ENCODE peak calls at places on chromosomes 12 and 14, in four cellular contexts. One of them, this sample, is unnamed.
A peak's percentile ranks its signal among the peaks of the same experiment; 100 is the strongest.

GRCh38 chr12:121238604-121239334 is 28.8 kb downstream of the P2RX4 start:
- DNase-seq in sciatic nerve: no peak
- DNase-seq in activated naive CD8-positive, alpha-beta T cell treated with anti-CD3 and anti-CD28 coated beads for 36 hours: no peak
- DNase-seq in neural crest cell: no peak
- DNase-seq in this sample: peak; percentile 55

GRCh38 chr12:32885831-32886230 is 10.7 kb downstream of the PKP2 start:
- DNase-seq in sciatic nerve: no peak
- DNase-seq in activated naive CD8-positive, alpha-beta T cell treated with anti-CD3 and anti-CD28 coated beads for 36 hours: no peak
- DNase-seq in neural crest cell: no peak
- DNase-seq in this sample: peak; percentile 92

GRCh38 chr14:91405241-91405721 is 12.3 kb downstream of the CCDC88C start:
- DNase-seq in sciatic nerve: no peak
- DNase-seq in activated naive CD8-positive, alpha-beta T cell treated with anti-CD3 and anti-CD28 coated beads for 36 hours: peak; percentile 76
- DNase-seq in neural crest cell: no peak
- DNase-seq in this sample: no peak

GRCh38 chr14:91223028-91223783 is 21.3 kb downstream of the GPR68 start:
- DNase-seq in sciatic nerve: no peak
- DNase-seq in activated naive CD8-positive, alpha-beta T cell treated with anti-CD3 and anti-CD28 coated beads for 36 hours: no peak
- DNase-seq in neural crest cell: no peak
- DNase-seq in this sample: no peak

GRCh38 chr14:33509927-33510535 is 440.8 kb downstream of the EGLN3 start:
- DNase-seq in sciatic nerve: no peak
- DNase-seq in activated naive CD8-positive, alpha-beta T cell treated with anti-CD3 and anti-CD28 coated beads for 36 hours: no peak
- DNase-seq in neural crest cell: no peak
- DNase-seq in this sample: no peak

GRCh38 chr12:15220961-15221885 is at the start of gene RERG:
- DNase-seq in sciatic nerve: peak; percentile 91
- DNase-seq in activated naive CD8-positive, alpha-beta T cell treated with anti-CD3 and anti-CD28 coated beads for 36 hours: peak; percentile 82
- DNase-seq in neural crest cell: peak; percentile 87
- DNase-seq in this sample: peak; percentile 39

GRCh38 chr14:63214417-63215196 is 10.4 kb downstream of the RHOJ start:
- DNase-seq in sciatic nerve: no peak
- DNase-seq in activated naive CD8-positive, alpha-beta T cell treated with anti-CD3 and anti-CD28 coated beads for 36 hours: no peak
- DNase-seq in neural crest cell: no peak
- DNase-seq in this sample: no peak

GRCh38 chr14:35213869-35214387 is 78.3 kb upstream of the PSMA6 start:
- DNase-seq in sciatic nerve: no peak
- DNase-seq in activated naive CD8-positive, alpha-beta T cell treated with anti-CD3 and anti-CD28 coated beads for 36 hours: no peak
- DNase-seq in neural crest cell: no peak
- DNase-seq in this sample: no peak

GRCh38 chr14:75069021-75069810 is at the start of gene ZC2HC1C:
- DNase-seq in sciatic nerve: peak; percentile 98
- DNase-seq in activated naive CD8-positive, alpha-beta T cell treated with anti-CD3 and anti-CD28 coated beads for 36 hours: peak; percentile 76
- DNase-seq in neural crest cell: peak; percentile 85
- DNase-seq in this sample: peak; percentile 62

GRCh38 chr14:55671641-55672040 is 91.6 kb downstream of the KTN1 start:
- DNase-seq in sciatic nerve: no peak
- DNase-seq in activated naive CD8-positive, alpha-beta T cell treated with anti-CD3 and anti-CD28 coated beads for 36 hours: no peak
- DNase-seq in neural crest cell: no peak
- DNase-seq in this sample: no peak

GRCh38 chr14:49366416-49366815 is 219.8 kb downstream of the RPS29 start:
- DNase-seq in sciatic nerve: no peak
- DNase-seq in activated naive CD8-positive, alpha-beta T cell treated with anti-CD3 and anti-CD28 coated beads for 36 hours: no peak
- DNase-seq in neural crest cell: no peak
- DNase-seq in this sample: no peak

GRCh38 chr14:89391123-89391522 is 25.9 kb downstream of the FOXN3 start:
- DNase-seq in sciatic nerve: peak; percentile 12
- DNase-seq in activated naive CD8-positive, alpha-beta T cell treated with anti-CD3 and anti-CD28 coated beads for 36 hours: no peak
- DNase-seq in neural crest cell: no peak
- DNase-seq in this sample: no peak

GRCh38 chr12:98852181-98852580 is 207.1 kb downstream of the APAF1 start:
- DNase-seq in sciatic nerve: no peak
- DNase-seq in activated naive CD8-positive, alpha-beta T cell treated with anti-CD3 and anti-CD28 coated beads for 36 hours: no peak
- DNase-seq in neural crest cell: no peak
- DNase-seq in this sample: no peak

GRCh38 chr12:48036818-48037217 is 32.5 kb upstream of the COL2A1 start:
- DNase-seq in sciatic nerve: no peak
- DNase-seq in activated naive CD8-positive, alpha-beta T cell treated with anti-CD3 and anti-CD28 coated beads for 36 hours: no peak
- DNase-seq in neural crest cell: no peak
- DNase-seq in this sample: no peak

GRCh38 chr14:95660550-95661515 is 25.4 kb upstream of the TCL1B start:
- DNase-seq in sciatic nerve: no peak
- DNase-seq in activated naive CD8-positive, alpha-beta T cell treated with anti-CD3 and anti-CD28 coated beads for 36 hours: no peak
- DNase-seq in neural crest cell: no peak
- DNase-seq in this sample: no peak

GRCh38 chr14:29927596-29928341 is at the start of gene PRKD1:
- DNase-seq in sciatic nerve: peak; percentile 77
- DNase-seq in activated naive CD8-positive, alpha-beta T cell treated with anti-CD3 and anti-CD28 coated beads for 36 hours: peak; percentile 4
- DNase-seq in neural crest cell: peak; percentile 53
- DNase-seq in this sample: no peak

GRCh38 chr12:92538970-92539749 is 163.6 kb upstream of the PLEKHG7 start:
- DNase-seq in sciatic nerve: no peak
- DNase-seq in activated naive CD8-positive, alpha-beta T cell treated with anti-CD3 and anti-CD28 coated beads for 36 hours: no peak
- DNase-seq in neural crest cell: no peak
- DNase-seq in this sample: no peak

GRCh38 chr12:51393676-51394545 is 2.7 kb upstream of the GALNT6 start:
- DNase-seq in sciatic nerve: no peak
- DNase-seq in activated naive CD8-positive, alpha-beta T cell treated with anti-CD3 and anti-CD28 coated beads for 36 hours: peak; percentile 57
- DNase-seq in neural crest cell: no peak
- DNase-seq in this sample: no peak

GRCh38 chr12:93200291-93200917 is 177.3 kb upstream of the NUDT4 start:
- DNase-seq in sciatic nerve: no peak
- DNase-seq in activated naive CD8-positive, alpha-beta T cell treated with anti-CD3 and anti-CD28 coated beads for 36 hours: no peak
- DNase-seq in neural crest cell: no peak
- DNase-seq in this sample: no peak

GRCh38 chr12:71846322-71846940 is 6.9 kb downstream of the TBC1D15 start:
- DNase-seq in sciatic nerve: no peak
- DNase-seq in activated naive CD8-positive, alpha-beta T cell treated with anti-CD3 and anti-CD28 coated beads for 36 hours: no peak
- DNase-seq in neural crest cell: no peak
- DNase-seq in this sample: peak; percentile 5

GRCh38 chr14:19917955-19918518 is 2.4 kb upstream of the OR4K5 start:
- DNase-seq in sciatic nerve: no peak
- DNase-seq in activated naive CD8-positive, alpha-beta T cell treated with anti-CD3 and anti-CD28 coated beads for 36 hours: no peak
- DNase-seq in neural crest cell: no peak
- DNase-seq in this sample: no peak

GRCh38 chr14:93950948-93951668 is 24.0 kb downstream of the FAM181A start:
- DNase-seq in sciatic nerve: no peak
- DNase-seq in activated naive CD8-positive, alpha-beta T cell treated with anti-CD3 and anti-CD28 coated beads for 36 hours: no peak
- DNase-seq in neural crest cell: no peak
- DNase-seq in this sample: no peak

GRCh38 chr14:91218041-91218440 is 26.5 kb downstream of the GPR68 start:
- DNase-seq in sciatic nerve: no peak
- DNase-seq in activated naive CD8-positive, alpha-beta T cell treated with anti-CD3 and anti-CD28 coated beads for 36 hours: no peak
- DNase-seq in neural crest cell: no peak
- DNase-seq in this sample: no peak

GRCh38 chr14:53368714-53369191 is 215.6 kb upstream of the DDHD1 start:
- DNase-seq in sciatic nerve: no peak
- DNase-seq in activated naive CD8-positive, alpha-beta T cell treated with anti-CD3 and anti-CD28 coated beads for 36 hours: no peak
- DNase-seq in neural crest cell: no peak
- DNase-seq in this sample: no peak

GRCh38 chr12:108346727-108347710 is 7.9 kb upstream of the CMKLR1 start:
- DNase-seq in sciatic nerve: no peak
- DNase-seq in activated naive CD8-positive, alpha-beta T cell treated with anti-CD3 and anti-CD28 coated beads for 36 hours: no peak
- DNase-seq in neural crest cell: no peak
- DNase-seq in this sample: no peak

GRCh38 chr12:100219328-100220109 is 18.9 kb downstream of the ACTR6 start:
- DNase-seq in sciatic nerve: no peak
- DNase-seq in activated naive CD8-positive, alpha-beta T cell treated with anti-CD3 and anti-CD28 coated beads for 36 hours: no peak
- DNase-seq in neural crest cell: no peak
- DNase-seq in this sample: no peak

GRCh38 chr12:126936181-126936851 is 1330.7 kb upstream of the TMEM132C start:
- DNase-seq in sciatic nerve: no peak
- DNase-seq in activated naive CD8-positive, alpha-beta T cell treated with anti-CD3 and anti-CD28 coated beads for 36 hours: no peak
- DNase-seq in neural crest cell: no peak
- DNase-seq in this sample: no peak

GRCh38 chr14:59832663-59833294 is 37.8 kb downstream of the RTN1 start:
- DNase-seq in sciatic nerve: no peak
- DNase-seq in activated naive CD8-positive, alpha-beta T cell treated with anti-CD3 and anti-CD28 coated beads for 36 hours: no peak
- DNase-seq in neural crest cell: no peak
- DNase-seq in this sample: no peak

GRCh38 chr12:7047318-7047717 is 13.2 kb upstream of the C1S start:
- DNase-seq in sciatic nerve: no peak
- DNase-seq in activated naive CD8-positive, alpha-beta T cell treated with anti-CD3 and anti-CD28 coated beads for 36 hours: no peak
- DNase-seq in neural crest cell: no peak
- DNase-seq in this sample: no peak

GRCh38 chr12:64029013-64029857 is 184.7 kb downstream of the SRGAP1 start:
- DNase-seq in sciatic nerve: no peak
- DNase-seq in activated naive CD8-positive, alpha-beta T cell treated with anti-CD3 and anti-CD28 coated beads for 36 hours: no peak
- DNase-seq in neural crest cell: no peak
- DNase-seq in this sample: no peak

GRCh38 chr12:19234991-19235876 is 105.7 kb downstream of the PLEKHA5 start:
- DNase-seq in sciatic nerve: no peak
- DNase-seq in activated naive CD8-positive, alpha-beta T cell treated with anti-CD3 and anti-CD28 coated beads for 36 hours: no peak
- DNase-seq in neural crest cell: no peak
- DNase-seq in this sample: no peak